ENCODE peak calls at places on chromosome 15, in ten cellular contexts. One of them, this sample, is unnamed.

GRCh38 chr15:84552896-84553295 is 47.9 kb upstream of the ZSCAN2 start:
- DNase-seq in GM03348: peak; percentile 44
- DNase-seq in ELR: peak; percentile 43
- DNase-seq in tibial artery: no peak
- DNase-seq in thoracic aorta: no peak
- DNase-seq in AG10803: peak; percentile 65
- DNase-seq in C1 segment of cervical spinal cord: no peak
- DNase-seq in nephron progenitor cell: no peak
- DNase-seq in NCI-H748 treated with DMSO at 0.1 percent for 48 hours: no peak
- DNase-seq in left colon: no peak
- DNase-seq in this sample: no peak

GRCh38 chr15:66735909-66736305 is 33.9 kb downstream of the SMAD6 start:
- DNase-seq in GM03348: no peak
- DNase-seq in ELR: no peak
- DNase-seq in tibial artery: no peak
- DNase-seq in thoracic aorta: no peak
- DNase-seq in AG10803: no peak
- DNase-seq in C1 segment of cervical spinal cord: no peak
- DNase-seq in nephron progenitor cell: no peak
- DNase-seq in NCI-H748 treated with DMSO at 0.1 percent for 48 hours: no peak
- DNase-seq in left colon: no peak
- DNase-seq in this sample: no peak

GRCh38 chr15:36818260-36818659 is 238.8 kb downstream of the CDIN1 start:
- DNase-seq in GM03348: no peak
- DNase-seq in ELR: no peak
- DNase-seq in tibial artery: no peak
- DNase-seq in thoracic aorta: no peak
- DNase-seq in AG10803: no peak
- DNase-seq in C1 segment of cervical spinal cord: no peak
- DNase-seq in nephron progenitor cell: no peak
- DNase-seq in NCI-H748 treated with DMSO at 0.1 percent for 48 hours: no peak
- DNase-seq in left colon: no peak
- DNase-seq in this sample: no peak

GRCh38 chr15:64148581-64148980 is 3.0 kb upstream of the SNX22 start:
- DNase-seq in GM03348: no peak
- DNase-seq in ELR: no peak
- DNase-seq in tibial artery: no peak
- DNase-seq in thoracic aorta: no peak
- DNase-seq in AG10803: no peak
- DNase-seq in C1 segment of cervical spinal cord: no peak
- DNase-seq in nephron progenitor cell: no peak
- DNase-seq in NCI-H748 treated with DMSO at 0.1 percent for 48 hours: no peak
- DNase-seq in left colon: no peak
- DNase-seq in this sample: no peak

GRCh38 chr15:63899193-63899592 is 65.4 kb upstream of the HERC1 start:
- DNase-seq in GM03348: peak; percentile 36
- DNase-seq in ELR: no peak
- DNase-seq in tibial artery: peak; percentile 64
- DNase-seq in thoracic aorta: no peak
- DNase-seq in AG10803: no peak
- DNase-seq in C1 segment of cervical spinal cord: no peak
- DNase-seq in nephron progenitor cell: no peak
- DNase-seq in NCI-H748 treated with DMSO at 0.1 percent for 48 hours: no peak
- DNase-seq in left colon: no peak
- DNase-seq in this sample: no peak

GRCh38 chr15:31483053-31483923 is 156.7 kb downstream of the KLF13 start:
- DNase-seq in GM03348: no peak
- DNase-seq in ELR: no peak
- DNase-seq in tibial artery: peak; percentile 61
- DNase-seq in thoracic aorta: no peak
- DNase-seq in AG10803: no peak
- DNase-seq in C1 segment of cervical spinal cord: no peak
- DNase-seq in nephron progenitor cell: peak; percentile 38
- DNase-seq in NCI-H748 treated with DMSO at 0.1 percent for 48 hours: no peak
- DNase-seq in left colon: peak; percentile 45
- DNase-seq in this sample: peak; percentile 48

GRCh38 chr15:42273900-42274692 is 863 bp upstream of the TMEM87A start:
- DNase-seq in GM03348: peak; percentile 45
- DNase-seq in ELR: peak; percentile 79
- DNase-seq in tibial artery: peak; percentile 82
- DNase-seq in thoracic aorta: peak; percentile 48
- DNase-seq in AG10803: peak; percentile 85
- DNase-seq in C1 segment of cervical spinal cord: peak; percentile 83
- DNase-seq in nephron progenitor cell: peak; percentile 35
- DNase-seq in NCI-H748 treated with DMSO at 0.1 percent for 48 hours: peak; percentile 41
- DNase-seq in left colon: peak; percentile 88
- DNase-seq in this sample: peak; percentile 65

GRCh38 chr15:101478701-101479341 is 10.7 kb downstream of the PCSK6 start:
- DNase-seq in GM03348: no peak
- DNase-seq in ELR: no peak
- DNase-seq in tibial artery: no peak
- DNase-seq in thoracic aorta: no peak
- DNase-seq in AG10803: no peak
- DNase-seq in C1 segment of cervical spinal cord: no peak
- DNase-seq in nephron progenitor cell: no peak
- DNase-seq in NCI-H748 treated with DMSO at 0.1 percent for 48 hours: no peak
- DNase-seq in left colon: no peak
- DNase-seq in this sample: no peak

GRCh38 chr15:78642341-78642740 is 1.3 kb upstream of the CHRNB4 start:
- DNase-seq in GM03348: no peak
- DNase-seq in ELR: no peak
- DNase-seq in tibial artery: no peak
- DNase-seq in thoracic aorta: no peak
- DNase-seq in AG10803: no peak
- DNase-seq in C1 segment of cervical spinal cord: no peak
- DNase-seq in nephron progenitor cell: no peak
- DNase-seq in NCI-H748 treated with DMSO at 0.1 percent for 48 hours: no peak
- DNase-seq in left colon: no peak
- DNase-seq in this sample: no peak

GRCh38 chr15:40933520-40933904 is 4.4 kb downstream of the DLL4 start:
- DNase-seq in GM03348: no peak
- DNase-seq in ELR: no peak
- DNase-seq in tibial artery: no peak
- DNase-seq in thoracic aorta: no peak
- DNase-seq in AG10803: no peak
- DNase-seq in C1 segment of cervical spinal cord: no peak
- DNase-seq in nephron progenitor cell: no peak
- DNase-seq in NCI-H748 treated with DMSO at 0.1 percent for 48 hours: no peak
- DNase-seq in left colon: no peak
- DNase-seq in this sample: no peak

GRCh38 chr15:101240364-101240763 is 11.5 kb downstream of the CHSY1 start:
- DNase-seq in GM03348: no peak
- DNase-seq in ELR: no peak
- DNase-seq in tibial artery: no peak
- DNase-seq in thoracic aorta: no peak
- DNase-seq in AG10803: peak; percentile 52
- DNase-seq in C1 segment of cervical spinal cord: no peak
- DNase-seq in nephron progenitor cell: no peak
- DNase-seq in NCI-H748 treated with DMSO at 0.1 percent for 48 hours: no peak
- DNase-seq in left colon: no peak
- DNase-seq in this sample: no peak

GRCh38 chr15:40474581-40474980 is 3.8 kb downstream of the CHST14 start:
- DNase-seq in GM03348: no peak
- DNase-seq in ELR: no peak
- DNase-seq in tibial artery: no peak
- DNase-seq in thoracic aorta: no peak
- DNase-seq in AG10803: no peak
- DNase-seq in C1 segment of cervical spinal cord: no peak
- DNase-seq in nephron progenitor cell: no peak
- DNase-seq in NCI-H748 treated with DMSO at 0.1 percent for 48 hours: no peak
- DNase-seq in left colon: no peak
- DNase-seq in this sample: no peak

GRCh38 chr15:70355275-70355795 is 257.6 kb upstream of the TLE3 start:
- DNase-seq in GM03348: peak; percentile 5
- DNase-seq in ELR: peak; percentile 13
- DNase-seq in tibial artery: no peak
- DNase-seq in thoracic aorta: no peak
- DNase-seq in AG10803: no peak
- DNase-seq in C1 segment of cervical spinal cord: no peak
- DNase-seq in nephron progenitor cell: no peak
- DNase-seq in NCI-H748 treated with DMSO at 0.1 percent for 48 hours: no peak
- DNase-seq in left colon: no peak
- DNase-seq in this sample: no peak

GRCh38 chr15:31004220-31004733 is 12.8 kb upstream of the MTMR10 start:
- DNase-seq in GM03348: no peak
- DNase-seq in ELR: no peak
- DNase-seq in tibial artery: no peak
- DNase-seq in thoracic aorta: no peak
- DNase-seq in AG10803: no peak
- DNase-seq in C1 segment of cervical spinal cord: no peak
- DNase-seq in nephron progenitor cell: peak; percentile 12
- DNase-seq in NCI-H748 treated with DMSO at 0.1 percent for 48 hours: no peak
- DNase-seq in left colon: peak; percentile 26
- DNase-seq in this sample: no peak

GRCh38 chr15:78340243-78341056 is at the start of gene CRABP1:
- DNase-seq in GM03348: no peak
- DNase-seq in ELR: no peak
- DNase-seq in tibial artery: no peak
- DNase-seq in thoracic aorta: no peak
- DNase-seq in AG10803: no peak
- DNase-seq in C1 segment of cervical spinal cord: no peak
- DNase-seq in nephron progenitor cell: peak; percentile 59
- DNase-seq in NCI-H748 treated with DMSO at 0.1 percent for 48 hours: no peak
- DNase-seq in left colon: no peak
- DNase-seq in this sample: no peak

GRCh38 chr15:93274276-93274675 is 185.3 kb upstream of the RGMA start:
- DNase-seq in GM03348: no peak
- DNase-seq in ELR: no peak
- DNase-seq in tibial artery: no peak
- DNase-seq in thoracic aorta: no peak
- DNase-seq in AG10803: no peak
- DNase-seq in C1 segment of cervical spinal cord: no peak
- DNase-seq in nephron progenitor cell: no peak
- DNase-seq in NCI-H748 treated with DMSO at 0.1 percent for 48 hours: no peak
- DNase-seq in left colon: no peak
- DNase-seq in this sample: no peak

GRCh38 chr15:90002428-90002844 is 1.3 kb downstream of the ZNF710 start:
- DNase-seq in GM03348: peak; percentile 68
- DNase-seq in ELR: peak; percentile 65
- DNase-seq in tibial artery: peak; percentile 77
- DNase-seq in thoracic aorta: no peak
- DNase-seq in AG10803: peak; percentile 34
- DNase-seq in C1 segment of cervical spinal cord: peak; percentile 66
- DNase-seq in nephron progenitor cell: peak; percentile 44
- DNase-seq in NCI-H748 treated with DMSO at 0.1 percent for 48 hours: peak; percentile 6
- DNase-seq in left colon: peak; percentile 69
- DNase-seq in this sample: no peak

GRCh38 chr15:60551147-60551780 is 72.3 kb upstream of the ICE2 start:
- DNase-seq in GM03348: no peak
- DNase-seq in ELR: no peak
- DNase-seq in tibial artery: no peak
- DNase-seq in thoracic aorta: no peak
- DNase-seq in AG10803: no peak
- DNase-seq in C1 segment of cervical spinal cord: no peak
- DNase-seq in nephron progenitor cell: no peak
- DNase-seq in NCI-H748 treated with DMSO at 0.1 percent for 48 hours: no peak
- DNase-seq in left colon: no peak
- DNase-seq in this sample: no peak

GRCh38 chr15:41585140-41586047 is 26.4 kb downstream of the TYRO3 start:
- DNase-seq in GM03348: peak; percentile 79
- DNase-seq in ELR: peak; percentile 73
- DNase-seq in tibial artery: no peak
- DNase-seq in thoracic aorta: no peak
- DNase-seq in AG10803: peak; percentile 56
- DNase-seq in C1 segment of cervical spinal cord: peak; percentile 82
- DNase-seq in nephron progenitor cell: peak; percentile 42
- DNase-seq in NCI-H748 treated with DMSO at 0.1 percent for 48 hours: no peak
- DNase-seq in left colon: peak; percentile 56
- DNase-seq in this sample: peak; percentile 23

GRCh38 chr15:36177590-36178281 is 401.7 kb upstream of the CDIN1 start:
- DNase-seq in GM03348: no peak
- DNase-seq in ELR: no peak
- DNase-seq in tibial artery: no peak
- DNase-seq in thoracic aorta: no peak
- DNase-seq in AG10803: peak; percentile 75
- DNase-seq in C1 segment of cervical spinal cord: no peak
- DNase-seq in nephron progenitor cell: no peak
- DNase-seq in NCI-H748 treated with DMSO at 0.1 percent for 48 hours: peak; percentile 54
- DNase-seq in left colon: no peak
- DNase-seq in this sample: no peak

GRCh38 chr15:69713726-69714559 is 261.3 kb downstream of the RPLP1 start:
- DNase-seq in GM03348: no peak
- DNase-seq in ELR: peak; percentile 6
- DNase-seq in tibial artery: no peak
- DNase-seq in thoracic aorta: no peak
- DNase-seq in AG10803: no peak
- DNase-seq in C1 segment of cervical spinal cord: no peak
- DNase-seq in nephron progenitor cell: no peak
- DNase-seq in NCI-H748 treated with DMSO at 0.1 percent for 48 hours: no peak
- DNase-seq in left colon: no peak
- DNase-seq in this sample: peak; percentile 51

GRCh38 chr15:99057697-99058420 is 47.0 kb upstream of the SYNM start:
- DNase-seq in GM03348: no peak
- DNase-seq in ELR: no peak
- DNase-seq in tibial artery: no peak
- DNase-seq in thoracic aorta: no peak
- DNase-seq in AG10803: no peak
- DNase-seq in C1 segment of cervical spinal cord: no peak
- DNase-seq in nephron progenitor cell: no peak
- DNase-seq in NCI-H748 treated with DMSO at 0.1 percent for 48 hours: no peak
- DNase-seq in left colon: peak; percentile 7
- DNase-seq in this sample: no peak

GRCh38 chr15:60757831-60758570 is 279.1 kb upstream of the ICE2 start:
- DNase-seq in GM03348: no peak
- DNase-seq in ELR: no peak
- DNase-seq in tibial artery: no peak
- DNase-seq in thoracic aorta: no peak
- DNase-seq in AG10803: no peak
- DNase-seq in C1 segment of cervical spinal cord: no peak
- DNase-seq in nephron progenitor cell: no peak
- DNase-seq in NCI-H748 treated with DMSO at 0.1 percent for 48 hours: no peak
- DNase-seq in left colon: no peak
- DNase-seq in this sample: no peak

This sample was measured in CD4-positive, alpha-beta T cell.